ENCODE peak calls at places on chromosomes 16 and 17, in four cellular contexts. A is HL-60, F is K562, G is GM12878. Q is an unnamed sample.

GRCh38 chr16:88654363-88655052 is 3.7 kb upstream of the CYBA start:
- DNase-seq in A (no peak), F (no peak), G (no peak), Q (no peak)

GRCh38 chr16:74608944-74609343 is 2.0 kb upstream of the GLG1 start:
- DNase-seq in A (peak), F (no peak), G (no peak), Q (no peak)

GRCh38 chr16:52912565-52913173 is 140.0 kb downstream of the CHD9NB start:
- DNase-seq in A (peak), F (peak), G (peak), Q (peak)

GRCh38 chr17:11981862-11982261 is 15.4 kb downstream of the ZNF18 start:
- DNase-seq in A (no peak), F (no peak), G (no peak), Q (no peak)

GRCh38 chr17:17685775-17686291 is 4.6 kb downstream of the RAI1 start:
- DNase-seq in A (no peak), F (no peak), G (no peak), Q (no peak)

GRCh38 chr16:66932076-66932475 is 2.1 kb downstream of the CIAO2B start:
- DNase-seq in A (no peak), F (no peak), G (no peak), Q (no peak)

GRCh38 chr16:47299587-47299986 is 155.8 kb upstream of the NETO2 start:
- DNase-seq in A (no peak), F (no peak), G (no peak), Q (no peak)

GRCh38 chr17:37400505-37400904 is 6.1 kb downstream of the ACACA start:
- DNase-seq in A (no peak), F (no peak), G (no peak), Q (no peak)

GRCh38 chr16:28263305-28263704 is 29.0 kb upstream of the SBK1 start:
- DNase-seq in A (no peak), F (no peak), G (no peak), Q (no peak)

GRCh38 chr16:20255002-20255401 is 72.3 kb downstream of the GP2 start:
- DNase-seq in A (no peak), F (no peak), G (no peak), Q (no peak)

GRCh38 chr16:10964891-10965326 is 20.5 kb downstream of the CLEC16A start:
- DNase-seq in A (no peak), F (no peak), G (peak), Q (no peak)

GRCh38 chr16:482468-483185 is 44.9 kb upstream of the CAPN15 start:
- DNase-seq in A (no peak), F (no peak), G (no peak), Q (no peak)

GRCh38 chr17:17042851-17043667 is 802 bp downstream of the MPRIP start:
- DNase-seq in A (no peak), F (no peak), G (no peak), Q (no peak)

GRCh38 chr16:85902366-85903155 is 3.6 kb downstream of the IRF8 start:
- DNase-seq in A (no peak), F (no peak), G (peak), Q (peak)

DNA sequence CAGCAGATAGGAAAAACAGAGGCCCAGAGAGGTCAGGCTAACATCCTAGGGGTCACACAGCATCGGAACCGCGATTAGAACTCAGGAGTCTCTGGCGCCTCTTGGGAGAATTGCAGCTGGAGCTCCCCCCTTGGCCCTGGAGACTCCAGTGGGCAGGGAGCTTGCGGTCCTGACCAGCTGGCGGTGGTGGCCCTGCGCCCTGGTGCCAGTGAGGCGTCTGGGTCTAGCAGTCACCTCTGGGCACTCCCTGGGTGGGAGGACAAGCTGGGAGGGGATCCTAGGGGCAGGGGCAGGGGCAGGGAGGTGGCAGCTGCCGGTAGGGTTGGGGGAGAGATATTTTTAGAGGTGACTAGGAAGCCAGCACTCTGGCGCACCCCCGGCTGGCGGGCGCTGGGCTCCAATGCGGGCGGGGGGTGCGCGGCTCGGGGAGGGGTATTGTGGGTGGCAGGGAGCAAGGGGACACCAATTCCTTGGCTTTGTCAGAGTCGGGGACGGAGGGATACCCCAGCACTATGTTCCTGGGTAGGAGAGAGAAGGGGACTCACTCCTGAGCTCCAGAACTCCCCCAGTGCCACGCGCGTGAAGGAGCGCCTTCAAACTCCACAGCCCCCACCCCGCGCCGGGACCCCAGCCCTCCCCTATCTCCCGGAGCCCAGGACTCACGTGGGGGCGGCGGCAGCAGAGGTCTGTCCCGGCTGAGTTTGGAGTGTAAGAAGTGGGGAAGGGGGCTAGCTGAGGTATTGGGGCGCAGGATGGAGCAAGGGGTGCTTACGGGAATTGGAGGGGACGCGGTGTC is 584 bp downstream of the PHOSPHO1 start:
- DNase-seq in A (no peak), F (no peak), G (no peak), Q (no peak)
- TF ChIP-seq SPI1 in A (no peak), F (no peak), G (no peak), Q (no peak)

GRCh38 chr16:12471383-12471782 is 332.3 kb downstream of the CPPED1 start:
- DNase-seq in A (no peak), F (no peak), G (no peak), Q (no peak)
- TF ChIP-seq SPI1 in A (no peak), F (no peak), G (no peak), Q (no peak)

DNA sequence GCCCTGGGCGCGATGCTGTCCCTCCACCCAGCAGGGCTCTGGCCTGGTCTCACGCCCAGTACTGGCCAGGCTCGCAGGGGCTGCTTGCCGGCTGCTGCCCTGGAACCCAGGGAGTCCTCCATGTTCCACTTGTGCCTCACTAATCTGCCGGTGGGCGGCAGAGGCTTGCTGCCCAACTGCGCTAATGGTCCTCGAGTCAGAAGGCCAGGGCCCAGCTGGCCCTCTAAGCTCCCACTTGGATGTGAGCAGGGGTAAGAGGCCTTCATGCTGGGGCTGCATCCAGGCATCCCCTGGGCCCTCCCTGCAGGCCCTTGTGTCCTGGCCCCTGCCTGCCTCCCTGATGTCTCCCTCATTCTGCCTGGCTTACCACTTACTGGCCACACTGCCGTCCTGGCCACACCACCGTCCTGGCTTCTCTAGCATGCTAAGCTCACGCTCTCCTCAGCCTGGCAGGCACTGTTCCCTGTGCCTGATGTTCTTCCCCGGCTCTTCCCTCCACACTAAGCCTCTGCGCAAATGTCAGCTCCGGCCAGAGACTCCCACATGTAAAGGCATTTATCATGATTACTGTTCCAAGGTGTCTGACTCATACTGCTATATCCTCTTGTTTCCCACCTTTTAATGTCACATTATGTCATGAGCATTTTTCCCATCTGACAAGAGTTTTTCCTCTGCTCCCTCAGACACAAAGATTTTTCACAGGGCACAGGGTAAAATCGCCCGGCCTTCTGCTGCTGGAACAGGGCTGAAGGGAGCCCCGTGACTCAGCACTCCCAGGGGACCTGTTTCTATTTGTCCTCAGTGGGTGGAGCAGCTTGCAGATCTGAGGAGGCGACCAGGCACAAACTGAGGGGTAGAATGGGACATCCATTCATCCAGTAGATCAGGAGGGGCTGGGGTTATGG is 15.9 kb downstream of the B9D1 start:
- DNase-seq in A (no peak), F (peak), G (no peak), Q (no peak)
- TF ChIP-seq SPI1 in A (no peak), F (no peak), G (no peak), Q (no peak)

GRCh38 chr16:24151482-24151939 is 104.6 kb upstream of the CACNG3 start:
- DNase-seq in A (no peak), F (no peak), G (no peak), Q (no peak)
- TF ChIP-seq SPI1 in A (no peak), F (no peak), G (no peak), Q (no peak)

GRCh38 chr17:57921342-57921741 is 33.9 kb downstream of the CUEDC1 start:
- DNase-seq in A (no peak), F (no peak), G (no peak), Q (no peak)
- TF ChIP-seq SPI1 in A (no peak), F (no peak), G (no peak), Q (no peak)

DNA sequence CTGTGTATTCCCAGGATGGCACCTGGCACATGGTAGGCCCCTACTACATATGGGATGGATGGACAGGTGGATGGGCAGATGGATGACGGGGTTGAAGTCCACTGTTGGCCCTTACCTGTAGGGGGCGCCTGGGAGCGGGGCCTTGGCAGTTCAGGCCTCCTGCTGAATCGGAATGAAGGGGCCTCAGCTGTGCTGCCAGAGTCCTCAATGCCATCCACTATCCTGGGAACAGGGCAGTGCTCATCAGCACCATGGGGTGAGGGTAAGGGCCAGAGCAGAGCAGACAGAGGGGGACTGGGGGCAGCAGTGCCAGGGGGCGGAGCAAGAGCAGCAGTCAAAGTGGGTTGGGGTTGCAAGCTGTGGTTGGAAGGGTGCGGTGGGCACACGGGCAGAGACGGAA is 8.3 kb upstream of the RAB5C start:
- DNase-seq in A (no peak), F (peak), G (no peak), Q (no peak)
- TF ChIP-seq SPI1 in A (no peak), F (no peak), G (no peak), Q (no peak)

Q was measured in GM12891.